ENCODE peak calls at places on chromosomes 5 and 9, in four cellular contexts. L is spleen; I is tibial nerve; X is CD8-positive, alpha-beta memory T cell. A is an unnamed sample. For H3K4me1, H3K36me3 and H3K27me3, the result is how much of the 10 kb centered on the place peaks cover.

GRCh38 chr9:34463098-34463900 is 4.7 kb downstream of the DNAI1 start:
- DNase-seq in L (no peak), I (no peak), X (no peak), A (no peak)

GRCh38 chr9:113350937-113351336 is 1.6 kb downstream of the BSPRY start:
- DNase-seq in L (no peak), I (no peak), X (peak), A (no peak)

GRCh38 chr5:144072518-144072927 is 97.9 kb downstream of the YIPF5 start:
- DNase-seq in L (no peak), I (no peak), X (no peak), A (no peak)

GRCh38 chr5:97009212-97009898 is 73.5 kb downstream of the LNPEP start:
- DNase-seq in L (no peak), I (peak), X (no peak), A (no peak)

GRCh38 chr5:137192293-137192743 is 306.8 kb downstream of the SPOCK1 start:
- DNase-seq in L (no peak), I (no peak), X (no peak), A (no peak)

GRCh38 chr9:84136119-84136868 is 155.7 kb downstream of the RMI1 start:
- DNase-seq in L (no peak), I (no peak), X (no peak), A (no peak)

GRCh38 chr9:126320158-126320922 is 6.3 kb upstream of the MVB12B start:
- DNase-seq in L (peak), I (no peak), X (no peak), A (no peak)

GRCh38 chr9:18056993-18057369 is 417.0 kb upstream of the ADAMTSL1 start:
- DNase-seq in L (no peak), I (no peak), X (no peak), A (no peak)

GRCh38 chr5:59134770-59135169 is 551.9 kb downstream of the RAB3C start:
- DNase-seq in L (no peak), I (no peak), X (no peak), A (no peak)

GRCh38 chr5:38935437-38935836 is 89.6 kb downstream of the OSMR start:
- DNase-seq in L (no peak), I (no peak), X (no peak), A (no peak)

GRCh38 chr9:2199999-2200796 is 185.1 kb downstream of the SMARCA2 start:
- DNase-seq in L (no peak), I (no peak), X (no peak), A (no peak)

GRCh38 chr5:137491121-137491520 is 8.0 kb downstream of the SPOCK1 start:
- DNase-seq in L (no peak), I (no peak), X (no peak), A (no peak)

GRCh38 chr5:169650701-169651331 is 13.7 kb downstream of the DOCK2 start:
- DNase-seq in L (no peak), I (no peak), X (no peak), A (no peak)

GRCh38 chr5:66179297-66180051 is 35.4 kb downstream of the SREK1 start:
- DNase-seq in L (no peak), I (no peak), X (no peak), A (no peak)

GRCh38 chr5:149099920-149100319 is 37.1 kb upstream of the SH3TC2 start:
- DNase-seq in L (no peak), I (no peak), X (no peak), A (no peak)

GRCh38 chr5:173487296-173487695 is 129.2 kb downstream of the BOD1 start:
- DNase-seq in L (no peak), I (no peak), X (no peak), A (no peak)

GRCh38 chr9:114001794-114002261 is 76.3 kb downstream of the AMBP start:
- DNase-seq in L (peak), I (peak), X (no peak), A (no peak)

GRCh38 chr5:157563373-157564148 is 12.0 kb downstream of the ADAM19 start:
- DNase-seq in L (no peak), I (no peak), X (no peak), A (no peak)

GRCh38 chr9:73176450-73176875 is 24.8 kb downstream of the ANXA1 start:
- DNase-seq in L (no peak), I (no peak), X (no peak), A (no peak)

GRCh38 chr9:133680250-133680975 is 44.2 kb downstream of the DBH start:
- DNase-seq in L (no peak), I (no peak), X (peak), A (no peak)

GRCh38 chr9:7001571-7001970 is 243.8 kb downstream of the KDM4C start:
- DNase-seq in L (no peak), I (no peak), X (no peak), A (no peak)

GRCh38 chr9:16653491-16654407 is 216.7 kb downstream of the BNC2 start:
- DNase-seq in L (no peak), I (peak), X (no peak), A (no peak)

GRCh38 chr9:93992830-93993229 is 37.7 kb upstream of the BARX1 start:
- DNase-seq in L (no peak), I (no peak), X (no peak), A (no peak)

GRCh38 chr9:16236882-16237281 is 633.6 kb downstream of the BNC2 start:
- DNase-seq in L (no peak), I (no peak), X (no peak), A (no peak)

GRCh38 chr5:176915906-176916305 is 16.8 kb upstream of the HK3 start:
- DNase-seq in L (no peak), I (no peak), X (no peak), A (no peak)

GRCh38 chr5:77924081-77924480 is 147.9 kb upstream of the TBCA start:
- DNase-seq in L (no peak), I (no peak), X (no peak), A (no peak)

GRCh38 chr9:116494815-116495634 is 192.1 kb upstream of the TRIM32 start:
- DNase-seq in L (no peak), I (no peak), X (no peak), A (no peak)

GRCh38 chr5:147455321-147455720 is 54.5 kb downstream of the DPYSL3 start:
- DNase-seq in L (no peak), I (peak), X (no peak), A (no peak)

GRCh38 chr9:784202-784601 is 57.3 kb upstream of the DMRT1 start:
- DNase-seq in L (no peak), I (no peak), X (no peak), A (no peak)

GRCh38 chr5:60844429-60844890 is 391 bp upstream of the ELOVL7 start:
- DNase-seq in L (no peak), I (no peak), X (no peak), A (no peak)

GRCh38 chr5:116876240-116876840 is 301.7 kb upstream of the SEMA6A start:
- DNase-seq in L (no peak), I (no peak), X (no peak), A (no peak)

GRCh38 chr9:125550216-125550614 is 156.8 kb downstream of the MAPKAP1 start:
- DNase-seq in L (no peak), I (no peak), X (no peak), A (no peak)

GRCh38 chr5:14580037-14581034 is 1.3 kb upstream of the OTULINL start:
- DNase-seq in L (no peak), I (no peak), X (no peak), A (no peak)

GRCh38 chr5:142870552-142870951 is 100.4 kb downstream of the ARHGAP26 start:
- DNase-seq in L (no peak), I (no peak), X (no peak), A (no peak)

GRCh38 chr9:114446036-114446435 is 58.3 kb upstream of the AKNA start:
- DNase-seq in L (no peak), I (no peak), X (no peak), A (no peak)

GRCh38 chr9:130433168-130433946 is 11.4 kb upstream of the ASS1 start:
- DNase-seq in L (no peak), I (no peak), X (no peak), A (no peak)

GRCh38 chr9:128909859-128910258 is 10.9 kb upstream of the PHYHD1 start:
- DNase-seq in L (no peak), I (no peak), X (no peak), A (no peak)
- H3K4me1 ChIP-seq in L (under half), I (under half), X (half or more), A (under half)

DNA sequence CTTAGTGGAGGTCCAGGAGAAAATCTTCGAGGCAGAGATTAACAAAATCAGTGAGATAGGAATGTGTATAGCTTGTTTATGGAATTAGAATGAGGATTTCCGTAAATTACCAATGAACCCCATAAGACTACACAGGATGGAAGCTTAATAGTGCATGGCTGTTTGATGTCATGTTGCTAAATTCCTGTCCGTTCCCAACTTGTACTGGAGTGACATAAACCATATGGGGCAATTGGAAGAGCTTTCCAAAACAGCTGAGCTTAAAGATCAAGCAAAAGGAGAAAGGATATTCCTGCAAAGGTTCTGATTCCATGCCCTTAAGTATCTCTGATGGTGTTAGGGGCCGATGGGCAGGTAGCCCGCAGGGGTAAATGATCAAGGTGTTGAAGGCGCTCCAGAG is 17.4 kb downstream of the GLE1 start:
- DNase-seq in L (no peak), I (no peak), X (no peak), A (no peak)
- H3K36me3 ChIP-seq in L (half or more), I (under half), X (under half), A (half or more)

DNA sequence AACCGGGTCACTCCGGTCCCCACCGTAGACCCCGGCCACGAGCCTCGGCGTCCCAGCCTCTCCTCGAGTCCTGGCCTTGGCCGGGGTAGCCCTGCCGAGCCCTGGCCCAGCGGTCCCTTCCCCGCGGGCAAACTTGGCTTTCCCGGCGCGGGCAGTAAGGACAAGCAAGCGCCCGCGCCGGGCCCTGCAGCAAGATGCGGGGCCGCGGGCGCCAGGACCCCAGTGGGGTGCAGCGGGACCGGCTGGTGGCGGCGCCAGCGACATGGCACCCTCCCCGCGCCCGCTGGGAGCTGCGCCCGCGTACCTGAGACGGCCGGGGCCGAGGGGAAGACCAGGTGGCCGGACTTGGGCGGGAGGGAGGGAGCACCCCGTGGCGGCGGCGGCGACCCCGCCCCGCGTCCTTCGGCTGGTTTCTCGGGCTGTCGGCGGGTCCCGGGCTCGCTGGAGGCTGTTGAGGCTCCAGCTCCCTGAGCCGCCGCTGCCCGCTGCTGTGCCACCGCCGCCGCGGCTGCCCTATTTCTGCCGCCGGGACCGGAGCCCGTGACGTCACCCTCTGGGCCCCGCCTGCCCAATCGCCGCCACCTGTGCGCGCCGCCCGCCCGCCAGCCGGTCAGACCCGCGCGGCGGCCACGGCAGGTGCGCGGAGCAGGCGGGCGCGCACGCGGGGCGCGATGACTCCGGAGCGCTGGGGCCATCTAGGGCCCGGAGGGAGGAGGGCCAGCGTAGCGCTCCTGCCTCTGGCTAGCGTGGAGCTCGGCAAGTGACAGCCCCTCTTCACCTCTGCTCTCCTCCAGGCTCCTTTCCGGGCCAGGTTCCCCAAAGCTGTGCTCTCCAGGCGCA is at the start of gene FSTL4:
- DNase-seq in L (peak), I (no peak), X (no peak), A (no peak)
- H3K27me3 ChIP-seq in L (half or more), I (under half), X (under half), A (under half)

DNA sequence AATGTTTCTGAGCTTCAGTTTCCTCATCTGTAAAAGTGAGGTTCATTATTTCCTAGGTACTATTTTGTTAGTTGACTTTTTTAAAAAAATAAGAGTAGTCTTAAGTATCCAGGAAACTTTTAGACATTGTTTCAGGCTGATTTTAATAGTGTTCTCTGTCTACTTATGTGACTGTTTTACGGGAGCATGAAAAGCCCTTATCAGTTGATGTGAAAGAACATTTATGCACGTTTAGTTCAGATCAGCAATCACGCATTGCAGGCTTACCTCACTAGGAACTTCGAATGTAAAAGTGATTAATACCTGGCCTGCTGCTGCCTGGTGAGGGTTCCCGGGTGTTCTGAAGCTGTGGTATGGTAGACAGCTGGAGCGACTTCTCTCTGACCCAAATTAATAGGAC is 8.1 kb downstream of the SNX18 start:
- DNase-seq in L (no peak), I (no peak), X (no peak), A (no peak)
- H3K4me1 ChIP-seq in L (half or more), I (half or more), X (half or more), A (under half)

GRCh38 chr5:125576823-125577222 is 830.4 kb upstream of the ZNF608 start:
- DNase-seq in L (no peak), I (no peak), X (no peak), A (no peak)

GRCh38 chr5:125578551-125578950 is 832.1 kb upstream of the ZNF608 start:
- DNase-seq in L (no peak), I (no peak), X (no peak), A (no peak)

DNA sequence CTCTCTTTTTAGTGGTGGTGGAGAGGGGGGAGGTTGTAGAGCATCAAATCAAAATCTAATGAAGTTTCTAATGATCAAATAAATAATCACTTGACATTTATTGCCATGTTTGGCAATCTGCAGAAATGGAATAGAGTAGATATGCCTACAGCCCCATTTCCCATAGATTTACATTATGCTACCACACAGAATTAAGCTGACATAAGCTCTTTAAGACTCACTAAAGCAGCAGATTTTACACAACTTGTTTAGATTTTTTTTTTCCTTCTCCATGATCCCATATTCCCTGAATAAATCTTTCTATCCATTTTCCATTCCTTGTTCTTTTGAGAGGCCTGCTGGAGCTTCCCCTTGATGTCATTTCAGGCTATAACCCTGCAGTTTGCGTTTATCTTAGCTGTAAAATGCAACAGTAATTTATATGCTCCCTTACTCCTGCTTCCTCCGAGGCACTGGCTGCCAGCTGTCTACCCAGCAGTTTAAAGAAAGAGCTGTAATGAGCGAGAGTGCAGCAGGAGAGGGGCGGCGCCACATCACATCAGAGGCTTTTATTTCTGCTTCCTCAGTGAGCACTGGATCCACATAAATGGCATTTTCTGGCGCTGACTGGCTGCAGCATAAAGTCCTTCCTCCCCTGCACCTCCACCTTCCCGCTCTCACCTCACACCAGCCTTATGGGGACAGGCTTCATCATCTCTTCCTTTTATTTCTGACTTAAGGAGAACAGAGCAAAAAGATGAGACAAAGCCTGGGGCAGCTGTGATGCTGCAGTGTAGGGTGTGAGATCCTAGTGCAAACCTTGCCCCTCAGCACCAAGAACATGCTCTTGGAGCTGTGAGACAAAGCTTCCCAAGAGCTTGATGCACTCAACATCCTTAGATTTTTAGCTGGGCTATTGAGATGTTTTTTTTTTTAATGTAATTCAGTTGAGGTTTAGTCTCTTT is 829.4 kb upstream of the ZNF608 start:
- DNase-seq in L (no peak), I (no peak), X (no peak), A (no peak)
- H3K36me3 ChIP-seq in L (under half), I (under half), X (under half), A (under half)

GRCh38 chr5:72167790-72168189 is 60.5 kb downstream of the MAP1B start:
- DNase-seq in L (no peak), I (no peak), X (no peak), A (no peak)

GRCh38 chr5:72172832-72173231 is 65.6 kb downstream of the MAP1B start:
- DNase-seq in L (no peak), I (no peak), X (no peak), A (no peak)

GRCh38 chr5:72167257-72167656 is 60.0 kb downstream of the MAP1B start:
- DNase-seq in L (no peak), I (no peak), X (no peak), A (no peak)

GRCh38 chr5:72171667-72172066 is 64.4 kb downstream of the MAP1B start:
- DNase-seq in L (no peak), I (no peak), X (no peak), A (no peak)

DNA sequence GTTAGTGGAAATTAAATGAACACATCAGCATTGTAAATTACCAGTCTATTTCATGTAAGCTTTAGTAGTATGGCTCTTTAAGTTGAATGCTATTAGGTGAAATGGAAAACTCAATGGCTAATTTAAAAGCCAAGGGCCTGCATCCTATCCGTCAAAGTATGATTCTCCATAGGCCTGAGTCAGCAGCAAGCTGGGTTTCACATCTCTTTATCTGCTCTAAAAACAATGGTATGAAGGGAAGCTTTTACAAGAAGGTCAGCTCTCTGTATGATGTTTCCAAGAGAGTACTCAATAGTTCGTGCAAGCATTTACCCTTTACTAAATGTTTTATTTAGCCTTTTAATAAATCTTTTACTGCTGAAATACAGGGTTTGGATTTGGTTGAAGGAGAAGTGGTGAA is 62.8 kb downstream of the MAP1B start:
- DNase-seq in L (no peak), I (no peak), X (no peak), A (no peak)
- H3K27me3 ChIP-seq in L (under half), I (under half), X (under half), A (under half)

DNA sequence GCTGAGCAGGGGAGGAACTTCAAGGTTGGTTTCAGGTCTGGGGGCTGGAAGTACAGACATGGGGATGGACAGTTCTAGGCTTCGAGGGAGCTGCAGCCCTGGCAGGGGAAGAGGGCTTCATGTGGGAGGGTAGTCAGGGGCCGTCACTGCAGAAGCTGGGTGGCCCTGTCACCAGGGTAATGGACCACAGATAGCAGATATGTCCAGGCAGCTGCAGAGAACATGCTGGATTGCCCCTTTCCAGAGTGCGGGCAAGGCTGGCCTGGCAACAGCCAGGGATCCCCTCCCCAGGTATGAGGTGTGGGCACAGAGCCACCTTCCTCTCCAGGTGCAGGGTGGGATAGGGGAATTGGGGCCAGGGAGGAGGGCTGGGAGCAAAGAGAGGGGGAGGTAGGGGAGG is 206.5 kb downstream of the GADD45G start:
- DNase-seq in L (no peak), I (no peak), X (no peak), A (no peak)
- H3K4me1 ChIP-seq in L (under half), I (under half), X (under half), A (under half)